ENCODE peak calls at places on chromosomes 4 and X, in seven cellular contexts. Q is HL-60; A is breast epithelium; B is CD8-positive, alpha-beta memory T cell; O is mesenchymal stem cell; R is pancreas; V is kidney. S is an unnamed sample.

GRCh38 chrX:19855700-19856381 is 31.6 kb downstream of the SH3KBP1 start:
- DNase-seq in Q (no peak), A (no peak), B (no peak), O (no peak), R (no peak), V (no peak), S (no peak)

GRCh38 chrX:123263246-123263757 is 79.2 kb downstream of the GRIA3 start:
- DNase-seq in Q (no peak), A (no peak), B (no peak), O (no peak), R (no peak), V (no peak), S (no peak)

GRCh38 chrX:26889574-26889973 is 573.6 kb downstream of the PPP4R3C start:
- DNase-seq in Q (no peak), A (no peak), B (no peak), O (peak), R (no peak), V (no peak), S (no peak)

GRCh38 chrX:107324493-107325310 is 118.3 kb downstream of the DNAAF6 start:
- DNase-seq in Q (no peak), A (no peak), B (no peak), O (peak), R (no peak), V (peak), S (peak)

GRCh38 chrX:7574325-7574724 is 268.6 kb upstream of the VCX start:
- DNase-seq in Q (no peak), A (no peak), B (no peak), O (peak), R (no peak), V (no peak), S (no peak)

GRCh38 chr4:102263024-102263787 is 82.1 kb downstream of the SLC39A8 start:
- DNase-seq in Q (peak), A (no peak), B (no peak), O (peak), R (no peak), V (no peak), S (no peak)

GRCh38 chrX:101164766-101165590 is 54.6 kb upstream of the DRP2 start:
- DNase-seq in Q (no peak), A (no peak), B (no peak), O (peak), R (no peak), V (no peak), S (no peak)

GRCh38 chr4:102222838-102223237 is 122.4 kb downstream of the SLC39A8 start:
- DNase-seq in Q (no peak), A (no peak), B (no peak), O (no peak), R (no peak), V (no peak), S (no peak)

GRCh38 chr4:76601791-76602190 is 166.8 kb downstream of the SHROOM3 start:
- DNase-seq in Q (no peak), A (no peak), B (no peak), O (peak), R (no peak), V (no peak), S (no peak)

GRCh38 chrX:53882331-53882730 is 161.9 kb downstream of the PHF8 start:
- DNase-seq in Q (no peak), A (no peak), B (no peak), O (peak), R (peak), V (no peak), S (no peak)

GRCh38 chr4:144868309-144868708 is 222.4 kb downstream of the HHIP start:
- DNase-seq in Q (no peak), A (no peak), B (no peak), O (no peak), R (no peak), V (no peak), S (no peak)

GRCh38 chrX:53188763-53189162 is 36.2 kb downstream of the KDM5C start:
- DNase-seq in Q (no peak), A (no peak), B (no peak), O (no peak), R (no peak), V (no peak), S (no peak)

GRCh38 chr4:26589699-26590098 is 5.8 kb downstream of the TBC1D19 start:
- DNase-seq in Q (no peak), A (no peak), B (no peak), O (no peak), R (no peak), V (no peak), S (no peak)

GRCh38 chrX:107551546-107551945 is 76.8 kb upstream of the PRPS1 start:
- DNase-seq in Q (no peak), A (no peak), B (no peak), O (no peak), R (no peak), V (no peak), S (peak)

GRCh38 chr4:160299608-160300007 is 1196.7 kb downstream of the RAPGEF2 start:
- DNase-seq in Q (no peak), A (no peak), B (no peak), O (peak), R (no peak), V (no peak), S (no peak)

GRCh38 chrX:12446342-12447075 is 308.2 kb downstream of the FRMPD4 start:
- DNase-seq in Q (no peak), A (no peak), B (no peak), O (peak), R (no peak), V (peak), S (no peak)

GRCh38 chrX:21658152-21658737 is at the start of gene KLHL34:
- DNase-seq in Q (no peak), A (no peak), B (no peak), O (no peak), R (no peak), V (peak), S (no peak)

GRCh38 chrX:43836435-43837184 is 45.6 kb downstream of the MAOB start:
- DNase-seq in Q (no peak), A (no peak), B (no peak), O (peak), R (no peak), V (no peak), S (no peak)

GRCh38 chr4:20017439-20017838 is 234.3 kb upstream of the SLIT2 start:
- DNase-seq in Q (no peak), A (no peak), B (no peak), O (no peak), R (no peak), V (no peak), S (no peak)

GRCh38 chrX:37349131-37350033 is at the start of gene PRRG1:
- DNase-seq in Q (no peak), A (peak), B (no peak), O (peak), R (peak), V (peak), S (peak)

GRCh38 chrX:103782640-103783039 is 6.0 kb downstream of the PLP1 start:
- DNase-seq in Q (no peak), A (no peak), B (no peak), O (no peak), R (no peak), V (no peak), S (no peak)

GRCh38 chr4:122481766-122482405 is 25.4 kb upstream of the IL2 start:
- DNase-seq in Q (no peak), A (no peak), B (no peak), O (peak), R (no peak), V (no peak), S (no peak)

GRCh38 chr4:122483481-122483880 is 27.0 kb upstream of the IL2 start:
- DNase-seq in Q (no peak), A (no peak), B (no peak), O (no peak), R (no peak), V (no peak), S (no peak)

GRCh38 chr4:122480655-122481487 is 24.3 kb upstream of the IL2 start:
- DNase-seq in Q (no peak), A (no peak), B (no peak), O (no peak), R (no peak), V (no peak), S (no peak)

GRCh38 chr4:122476745-122477144 is 20.2 kb upstream of the IL2 start:
- DNase-seq in Q (no peak), A (no peak), B (no peak), O (no peak), R (no peak), V (no peak), S (no peak)

GRCh38 chr4:122480023-122480422 is 23.5 kb upstream of the IL2 start:
- DNase-seq in Q (no peak), A (no peak), B (no peak), O (peak), R (no peak), V (no peak), S (no peak)
- H3K27ac ChIP-seq in Q (no peak), A (no peak), B (no peak), O (no peak), R (no peak), V (no peak), S (no peak)

GRCh38 chr4:88645994-88646393 is 51.6 kb downstream of the NAP1L5 start:
- DNase-seq in Q (no peak), A (no peak), B (no peak), O (no peak), R (no peak), V (no peak), S (no peak)
- H3K27ac ChIP-seq in Q (no peak), A (no peak), B (no peak), O (no peak), R (no peak), V (no peak), S (no peak)

DNA sequence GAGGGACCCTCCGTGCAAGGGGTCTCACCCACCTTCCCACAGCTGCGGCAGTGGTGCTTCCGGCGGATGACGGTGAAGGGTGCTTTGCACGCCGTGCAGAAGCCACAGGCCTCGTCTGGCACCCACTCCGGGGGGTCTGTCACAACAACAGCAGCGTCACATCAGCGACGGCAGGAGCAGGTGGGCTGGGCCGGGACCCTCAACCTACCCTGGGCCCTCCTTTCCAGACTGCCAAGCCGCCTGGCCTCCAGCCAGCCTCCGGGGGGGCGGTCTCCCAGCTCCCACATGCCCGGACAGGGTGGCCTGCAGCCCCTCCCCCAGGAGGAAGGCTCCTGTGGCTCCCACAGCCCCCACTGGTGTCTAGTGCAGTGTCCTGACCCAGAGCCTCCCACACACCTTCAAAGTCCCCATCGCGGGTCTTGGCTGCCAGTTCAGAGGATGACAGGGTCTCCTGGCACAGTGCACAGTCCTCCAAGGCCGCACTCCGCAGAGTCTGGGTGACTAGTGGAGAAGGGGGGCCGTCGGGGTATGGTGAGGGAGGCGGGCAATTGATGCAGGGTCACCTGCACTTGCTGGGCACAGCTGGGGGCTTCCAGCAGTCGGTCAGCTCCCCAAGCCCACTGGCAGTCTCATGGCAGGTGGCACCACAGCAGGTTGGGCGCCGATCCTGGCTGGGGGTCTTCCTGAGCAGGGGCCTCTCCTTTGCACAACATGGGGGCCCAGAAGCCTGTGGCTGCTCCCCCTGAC is 9.5 kb upstream of the MXD4 start:
- DNase-seq in Q (no peak), A (no peak), B (no peak), O (no peak), R (no peak), V (peak), S (no peak)
- H3K27ac ChIP-seq in Q (no peak), A (no peak), B (no peak), O (no peak), R (no peak), V (no peak), S (no peak)

GRCh38 chrX:153690466-153690865 is 2.7 kb downstream of the SLC6A8 start:
- DNase-seq in Q (no peak), A (no peak), B (no peak), O (no peak), R (no peak), V (peak), S (no peak)

GRCh38 chrX:153692003-153692402 is 4.3 kb downstream of the SLC6A8 start:
- DNase-seq in Q (no peak), A (no peak), B (no peak), O (no peak), R (no peak), V (peak), S (no peak)

GRCh38 chrX:153693216-153694086 is 5.7 kb downstream of the SLC6A8 start:
- DNase-seq in Q (no peak), A (no peak), B (no peak), O (no peak), R (no peak), V (peak), S (no peak)

GRCh38 chrX:153694687-153695270 is 7.1 kb downstream of the SLC6A8 start:
- DNase-seq in Q (no peak), A (no peak), B (no peak), O (no peak), R (no peak), V (peak), S (no peak)

GRCh38 chrX:153692611-153693156 is 5.0 kb downstream of the SLC6A8 start:
- DNase-seq in Q (no peak), A (no peak), B (no peak), O (no peak), R (no peak), V (peak), S (no peak)
- H3K27ac ChIP-seq in Q (no peak), A (no peak), B (no peak), O (no peak), R (no peak), V (no peak), S (no peak)

GRCh38 chr4:128163177-128164117 is 102.3 kb downstream of the LARP1B start:
- DNase-seq in Q (no peak), A (no peak), B (no peak), O (peak), R (no peak), V (no peak), S (no peak)
- H3K27ac ChIP-seq in Q (no peak), A (no peak), B (no peak), O (no peak), R (peak), V (no peak), S (no peak)

GRCh38 chr4:122899682-122900081 is 22.7 kb downstream of the NUDT6 start:
- DNase-seq in Q (no peak), A (no peak), B (no peak), O (no peak), R (no peak), V (no peak), S (no peak)
- H3K27ac ChIP-seq in Q (no peak), A (peak), B (no peak), O (peak), R (no peak), V (no peak), S (no peak)

GRCh38 chrX:72061091-72061490 is 70.6 kb downstream of the RTL5 start:
- DNase-seq in Q (no peak), A (no peak), B (no peak), O (no peak), R (no peak), V (no peak), S (no peak)
- H3K27ac ChIP-seq in Q (no peak), A (no peak), B (no peak), O (no peak), R (no peak), V (no peak), S (no peak)

DNA sequence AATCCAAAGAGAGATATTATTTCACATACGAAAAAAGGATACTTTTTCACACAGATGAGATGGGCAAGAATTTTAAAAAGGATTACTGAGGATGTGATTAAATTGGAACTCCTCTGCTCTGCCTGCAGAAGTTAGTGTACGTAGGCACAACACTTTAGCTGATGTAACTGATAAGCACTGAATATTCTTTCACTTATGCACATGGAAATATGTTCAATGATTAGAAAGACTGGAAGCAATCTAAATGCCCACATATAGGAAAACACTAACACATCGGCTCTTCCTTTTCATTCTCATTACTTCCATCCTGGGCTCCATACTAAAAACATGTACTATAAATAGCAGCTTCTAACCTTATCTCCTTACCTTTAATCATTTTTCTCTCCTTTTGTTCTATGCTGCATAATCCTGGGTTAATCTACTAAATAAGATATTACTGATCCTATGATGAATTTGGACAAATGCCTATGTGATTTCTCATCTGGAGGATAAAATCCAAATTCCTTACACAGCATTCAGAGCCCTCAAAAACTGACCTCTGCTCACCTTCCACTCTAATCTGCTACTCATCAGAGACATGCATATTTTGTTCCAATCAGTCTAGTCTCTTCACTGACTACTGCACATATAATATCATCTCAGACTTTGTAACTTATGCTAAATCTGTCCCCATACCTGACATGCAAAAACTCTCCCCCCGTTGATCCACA is 197.8 kb downstream of the PDGFC start:
- DNase-seq in Q (no peak), A (no peak), B (no peak), O (no peak), R (no peak), V (no peak), S (no peak)
- H3K27ac ChIP-seq in Q (no peak), A (no peak), B (no peak), O (peak), R (no peak), V (no peak), S (no peak)

GRCh38 chr4:156638332-156638731 is 333.3 kb downstream of the PDGFC start:
- DNase-seq in Q (no peak), A (no peak), B (no peak), O (no peak), R (no peak), V (no peak), S (no peak)
- H3K27ac ChIP-seq in Q (no peak), A (no peak), B (no peak), O (no peak), R (no peak), V (no peak), S (no peak)

S was measured in lower lobe of right lung.